ENCODE peak calls at places on chromosomes 5 and 9, in six cellular contexts. N is right lobe of liver; G is activated CD4-positive, alpha-beta T cell treated with anti-CD3 and anti-CD28 coated beads, Interleukin-2, amount 50 U/mL, for 1 hour; L is activated T-helper 2 cell treated with anti-CD3 and anti-CD28 coated beads, Interferon-gamma antibody, Interleukin-2, Interleukin-4, amounts not matched to agents 10 μg/mL and 5 μg/mL and 100 μg/mL, durations not matched to agents 14 hours and 24 hours and 36 hours; U is adipocyte; V is endothelial cell. C is an unnamed sample.

GRCh38 chr9:126522957-126523356 is 90.8 kb upstream of the LMX1B start:
- DNase-seq in N (no peak), G (no peak), L (no peak), U (no peak), V (no peak), C (no peak)

GRCh38 chr9:93127395-93127911 is 6.6 kb downstream of the NINJ1 start:
- DNase-seq in N (peak), G (no peak), L (no peak), U (peak), V (no peak), C (no peak)

GRCh38 chr5:95861221-95861857 is 38.8 kb upstream of the GLRX start:
- DNase-seq in N (peak), G (no peak), L (no peak), U (peak), V (no peak), C (peak)

GRCh38 chr5:88826959-88827585 is 55.9 kb downstream of the MEF2C start:
- DNase-seq in N (peak), G (no peak), L (no peak), U (peak), V (peak), C (peak)

GRCh38 chr9:75482566-75482965 is 394.3 kb downstream of the OSTF1 start:
- DNase-seq in N (no peak), G (no peak), L (no peak), U (no peak), V (no peak), C (no peak)

GRCh38 chr9:88535932-88536324 is 950 bp downstream of the NXNL2 start:
- DNase-seq in N (peak), G (no peak), L (no peak), U (no peak), V (no peak), C (peak)

GRCh38 chr5:177427919-177428573 is 1.6 kb downstream of the GRK6 start:
- DNase-seq in N (no peak), G (no peak), L (no peak), U (no peak), V (no peak), C (no peak)

GRCh38 chr9:114427644-114428043 is 39.9 kb upstream of the AKNA start:
- DNase-seq in N (no peak), G (no peak), L (no peak), U (no peak), V (no peak), C (no peak)

GRCh38 chr5:81755320-81755719 is 4.4 kb upstream of the SSBP2 start:
- DNase-seq in N (no peak), G (no peak), L (no peak), U (peak), V (no peak), C (peak)

GRCh38 chr9:130942084-130942483 is 3.0 kb upstream of the FIBCD1 start:
- DNase-seq in N (no peak), G (no peak), L (no peak), U (no peak), V (no peak), C (no peak)

GRCh38 chr9:522658-523057 is 308.0 kb downstream of the DOCK8 start:
- DNase-seq in N (no peak), G (no peak), L (no peak), U (no peak), V (no peak), C (no peak)

C was measured in IMR-90.